ENCODE peak calls at places on chromosome 11, in five cellular contexts. O, A, E, T and X are unnamed samples.

GRCh38 chr11:24844406-24844805 is 347.6 kb downstream of the LUZP2 start:
- DNase-seq in A (no peak), O (no peak), E (no peak), T (no peak), X (no peak)

GRCh38 chr11:94706211-94706610 is 61.9 kb upstream of the AMOTL1 start:
- DNase-seq in E (peak; percentile 46), T (peak; percentile 8), O (peak; percentile 51), A (no peak), X (peak; percentile 56)

GRCh38 chr11:70341881-70342429 is 56.4 kb upstream of the CTTN start:
- DNase-seq in T (no peak), A (no peak), O (no peak), E (no peak), X (no peak)

GRCh38 chr11:103901656-103902055 is 134.8 kb upstream of the DDI1 start:
- DNase-seq in A (no peak), E (no peak), O (no peak), T (no peak), X (peak; percentile 63)

GRCh38 chr11:1682225-1682901 is 14.6 kb upstream of the KRTAP5-6 start:
- DNase-seq in T (no peak), E (no peak), A (no peak), O (no peak), X (no peak)

GRCh38 chr11:45182902-45183301 is 36.5 kb downstream of the PRDM11 start:
- DNase-seq in A (no peak), E (peak; percentile 23), O (peak; percentile 47), T (peak; percentile 40), X (peak; percentile 30)

GRCh38 chr11:72589802-72590761 is 84.1 kb downstream of the PDE2A start:
- DNase-seq in O (peak; percentile 18), A (no peak), E (peak; percentile 5), T (peak; percentile 69), X (peak; percentile 16)

GRCh38 chr11:36328956-36329673 is 33.0 kb downstream of the PRR5L start:
- DNase-seq in O (no peak), T (no peak), E (no peak), A (no peak), X (no peak)

GRCh38 chr11:115269193-115269592 is 235.0 kb downstream of the CADM1 start:
- DNase-seq in O (no peak), A (no peak), E (no peak), T (no peak), X (no peak)

GRCh38 chr11:2825886-2826678 is 59.5 kb downstream of the CDKN1C start:
- DNase-seq in A (peak; percentile 92), E (peak; percentile 99), T (peak; percentile 76), O (peak; percentile 93), X (peak; percentile 97)

GRCh38 chr11:7245341-7245740 is 6.4 kb upstream of the SYT9 start:
- DNase-seq in T (no peak), E (no peak), O (no peak), A (no peak), X (no peak)

GRCh38 chr11:62233730-62234129 is 8.3 kb upstream of the SCGB1D2 start:
- DNase-seq in O (no peak), A (no peak), T (no peak), E (no peak), X (no peak)

GRCh38 chr11:27705873-27706820 is 5.9 kb upstream of the BDNF start:
- DNase-seq in E (peak; percentile 68), O (peak; percentile 25), T (no peak), A (no peak), X (peak; percentile 45)

GRCh38 chr11:69924308-69925161 is 105.3 kb upstream of the FGF3 start:
- DNase-seq in E (no peak), O (no peak), T (no peak), A (no peak), X (no peak)

GRCh38 chr11:102603091-102603490 is 22.0 kb downstream of the MMP20 start:
- DNase-seq in O (peak; percentile 22), E (peak; percentile 75), A (peak; percentile 8), T (peak; percentile 56), X (peak; percentile 47)

GRCh38 chr11:48037709-48038468 is 57.5 kb downstream of the PTPRJ start:
- DNase-seq in A (no peak), O (peak; percentile 37), E (no peak), T (no peak), X (peak; percentile 55)

GRCh38 chr11:128803440-128803839 is 63.7 kb downstream of the KCNJ1 start:
- DNase-seq in A (no peak), E (peak; percentile 27), T (no peak), O (no peak), X (no peak)

GRCh38 chr11:126496576-126497403 is 141.3 kb downstream of the ST3GAL4 start:
- DNase-seq in A (no peak), O (no peak), T (no peak), E (no peak), X (no peak)

GRCh38 chr11:95791385-95792033 is 1.2 kb downstream of the CEP57 start:
- DNase-seq in O (no peak), E (no peak), A (no peak), T (no peak), X (peak; percentile 5)

GRCh38 chr11:2525941-2526807 is 81.4 kb downstream of the KCNQ1 start:
- DNase-seq in O (no peak), E (no peak), T (no peak), A (no peak), X (no peak)

GRCh38 chr11:19241260-19242183 is 777 bp upstream of the E2F8 start:
- DNase-seq in E (no peak), O (no peak), T (no peak), A (no peak), X (no peak)

GRCh38 chr11:45287316-45287903 is 1.3 kb upstream of the SYT13 start:
- DNase-seq in A (no peak), O (no peak), E (no peak), T (no peak), X (no peak)

GRCh38 chr11:78935408-78936101 is 360.9 kb upstream of the NARS2 start:
- DNase-seq in E (peak; percentile 6), O (no peak), T (no peak), A (no peak), X (no peak)

GRCh38 chr11:28951191-28951590 is 843.0 kb downstream of the METTL15 start:
- DNase-seq in E (no peak), O (no peak), T (no peak), A (no peak), X (no peak)

GRCh38 chr11:3202305-3202704 is 16.3 kb downstream of the MRGPRG start:
- DNase-seq in T (no peak), A (no peak), O (no peak), E (no peak), X (no peak)

DNA sequence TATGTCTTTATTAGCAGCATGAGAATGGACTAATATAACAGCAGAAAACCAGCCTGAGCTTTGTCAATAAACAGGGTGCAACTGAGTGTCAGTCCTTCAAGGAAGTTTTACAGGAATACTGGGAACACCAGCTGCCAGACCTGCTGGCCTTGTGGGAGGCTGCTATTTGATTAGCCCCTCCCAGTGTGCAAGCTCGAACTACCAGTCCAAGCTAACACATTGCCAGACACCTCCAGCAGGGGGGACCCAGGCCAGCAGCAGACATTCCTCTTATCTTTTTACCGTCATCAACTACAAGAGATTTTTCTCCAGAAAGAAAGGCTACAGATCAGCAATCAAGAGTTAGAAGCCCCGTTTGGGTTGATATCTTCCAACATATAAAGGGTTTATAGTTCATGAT is 942.8 kb upstream of the TENM4 start:
- DNase-seq in T (no peak), E (no peak), O (no peak), A (no peak), X (no peak)
- TF ChIP-seq CTCF in T (no peak), E (no peak), O (no peak), A (no peak), X (no peak)

GRCh38 chr11:109039611-109040010 is 374.7 kb downstream of the DDX10 start:
- DNase-seq in E (no peak), A (no peak), T (no peak), O (peak; percentile 7), X (peak; percentile 23)

GRCh38 chr11:109037856-109038780 is 373.2 kb downstream of the DDX10 start:
- DNase-seq in A (peak; percentile 80), O (peak; percentile 87), E (peak; percentile 99), T (no peak), X (peak; percentile 97)

GRCh38 chr11:109043318-109043717 is 378.4 kb downstream of the DDX10 start:
- DNase-seq in T (no peak), E (no peak), O (no peak), A (no peak), X (no peak)

GRCh38 chr11:109041876-109042275 is 377.0 kb downstream of the DDX10 start:
- DNase-seq in T (no peak), A (no peak), O (peak; percentile 12), E (no peak), X (no peak)

GRCh38 chr11:109040303-109040702 is 375.4 kb downstream of the DDX10 start:
- DNase-seq in O (no peak), E (no peak), A (no peak), T (no peak), X (no peak)
- TF ChIP-seq CTCF in O (peak; percentile 19), E (no peak), A (no peak), T (no peak), X (no peak)

GRCh38 chr11:67268684-67269268 is 2.5 kb downstream of the GRK2 start:
- DNase-seq in O (no peak), E (no peak), A (no peak), T (no peak), X (no peak)

GRCh38 chr11:67265633-67266423 is 445 bp upstream of the GRK2 start:
- DNase-seq in E (peak; percentile 43), A (no peak), T (peak; percentile 72), O (peak; percentile 44), X (peak; percentile 53)

GRCh38 chr11:67268036-67268683 is 1.9 kb downstream of the GRK2 start:
- DNase-seq in A (no peak), E (no peak), T (peak; percentile 55), O (no peak), X (no peak)

GRCh38 chr11:67266424-67267187 is at the start of gene GRK2:
- DNase-seq in A (no peak), T (peak; percentile 62), O (no peak), E (peak; percentile 41), X (no peak)

GRCh38 chr11:67267188-67268035 is 1.1 kb downstream of the GRK2 start:
- DNase-seq in A (no peak), E (no peak), T (peak; percentile 64), O (no peak), X (no peak)
- TF ChIP-seq CTCF in A (no peak), E (no peak), T (no peak), O (no peak), X (no peak)

GRCh38 chr11:67698247-67698646 is 23.8 kb upstream of the ALDH3B2 start:
- DNase-seq in A (no peak), E (no peak), T (no peak), O (peak; percentile 28), X (no peak)
- TF ChIP-seq CTCF in A (peak; percentile 28), E (peak; percentile 22), T (no peak), O (peak; percentile 38), X (no peak)

GRCh38 chr11:22730319-22730718 is 63.9 kb downstream of the GAS2 start:
- DNase-seq in E (no peak), A (no peak), O (peak; percentile 1), T (peak; percentile 28), X (no peak)
- TF ChIP-seq CTCF in E (peak; percentile 20), A (no peak), O (no peak), T (no peak), X (no peak)